ENCODE peak calls at places on chromosomes 16 and 17, in four cellular contexts. One of them, this sample, is unnamed.

GRCh38 chr17:14318906-14319205 is 18.0 kb downstream of the HS3ST3B1 start:
- DNase-seq in OCI-M1: no peak
- DNase-seq in activated CD8-positive, alpha-beta memory T cell treated with anti-CD3 and anti-CD28 coated beads for 4 hours: no peak
- DNase-seq in stimulated activated CD4-positive, alpha-beta T cell treated with anti-CD3 and anti-CD28 coated beads, Interleukin-1b, Interleukin-23, amount 100 ng/mL, for 4 hours: no peak
- DNase-seq in this sample: no peak

GRCh38 chr17:60888812-60889709 is 211.4 kb downstream of the BCAS3 start:
- DNase-seq in activated CD8-positive, alpha-beta memory T cell treated with anti-CD3 and anti-CD28 coated beads for 4 hours: no peak
- DNase-seq in stimulated activated CD4-positive, alpha-beta T cell treated with anti-CD3 and anti-CD28 coated beads, Interleukin-1b, Interleukin-23, amount 100 ng/mL, for 4 hours: no peak
- DNase-seq in OCI-M1: no peak
- DNase-seq in this sample: no peak

GRCh38 chr17:29578626-29579485 is 10.4 kb downstream of the TP53I13 start:
- DNase-seq in OCI-M1: no peak
- DNase-seq in stimulated activated CD4-positive, alpha-beta T cell treated with anti-CD3 and anti-CD28 coated beads, Interleukin-1b, Interleukin-23, amount 100 ng/mL, for 4 hours: no peak
- DNase-seq in activated CD8-positive, alpha-beta memory T cell treated with anti-CD3 and anti-CD28 coated beads for 4 hours: no peak
- DNase-seq in this sample: no peak

GRCh38 chr16:58025351-58026138 is at the start of gene MMP15:
- DNase-seq in stimulated activated CD4-positive, alpha-beta T cell treated with anti-CD3 and anti-CD28 coated beads, Interleukin-1b, Interleukin-23, amount 100 ng/mL, for 4 hours: peak
- DNase-seq in OCI-M1: peak
- DNase-seq in activated CD8-positive, alpha-beta memory T cell treated with anti-CD3 and anti-CD28 coated beads for 4 hours: peak
- DNase-seq in this sample: peak

GRCh38 chr16:29649560-29650494 is 13.2 kb upstream of the SPN start:
- DNase-seq in activated CD8-positive, alpha-beta memory T cell treated with anti-CD3 and anti-CD28 coated beads for 4 hours: no peak
- DNase-seq in stimulated activated CD4-positive, alpha-beta T cell treated with anti-CD3 and anti-CD28 coated beads, Interleukin-1b, Interleukin-23, amount 100 ng/mL, for 4 hours: no peak
- DNase-seq in OCI-M1: peak
- DNase-seq in this sample: no peak

GRCh38 chr16:65531475-65531874 is 409.6 kb upstream of the CDH11 start:
- DNase-seq in activated CD8-positive, alpha-beta memory T cell treated with anti-CD3 and anti-CD28 coated beads for 4 hours: no peak
- DNase-seq in stimulated activated CD4-positive, alpha-beta T cell treated with anti-CD3 and anti-CD28 coated beads, Interleukin-1b, Interleukin-23, amount 100 ng/mL, for 4 hours: no peak
- DNase-seq in OCI-M1: no peak
- DNase-seq in this sample: no peak

GRCh38 chr17:79789943-79790804 is 6.7 kb downstream of the CBX8 start:
- DNase-seq in activated CD8-positive, alpha-beta memory T cell treated with anti-CD3 and anti-CD28 coated beads for 4 hours: no peak
- DNase-seq in OCI-M1: peak
- DNase-seq in stimulated activated CD4-positive, alpha-beta T cell treated with anti-CD3 and anti-CD28 coated beads, Interleukin-1b, Interleukin-23, amount 100 ng/mL, for 4 hours: no peak
- DNase-seq in this sample: no peak

GRCh38 chr17:34542700-34543336 is 36.6 kb upstream of the TMEM132E start:
- DNase-seq in OCI-M1: peak
- DNase-seq in activated CD8-positive, alpha-beta memory T cell treated with anti-CD3 and anti-CD28 coated beads for 4 hours: peak
- DNase-seq in stimulated activated CD4-positive, alpha-beta T cell treated with anti-CD3 and anti-CD28 coated beads, Interleukin-1b, Interleukin-23, amount 100 ng/mL, for 4 hours: peak
- DNase-seq in this sample: peak

GRCh38 chr17:57889892-57890856 is 40.3 kb upstream of the MRPS23 start:
- DNase-seq in activated CD8-positive, alpha-beta memory T cell treated with anti-CD3 and anti-CD28 coated beads for 4 hours: no peak
- DNase-seq in OCI-M1: no peak
- DNase-seq in stimulated activated CD4-positive, alpha-beta T cell treated with anti-CD3 and anti-CD28 coated beads, Interleukin-1b, Interleukin-23, amount 100 ng/mL, for 4 hours: no peak
- DNase-seq in this sample: no peak

GRCh38 chr17:76467366-76467765 is at the start of gene AANAT:
- DNase-seq in OCI-M1: no peak
- DNase-seq in activated CD8-positive, alpha-beta memory T cell treated with anti-CD3 and anti-CD28 coated beads for 4 hours: no peak
- DNase-seq in stimulated activated CD4-positive, alpha-beta T cell treated with anti-CD3 and anti-CD28 coated beads, Interleukin-1b, Interleukin-23, amount 100 ng/mL, for 4 hours: no peak
- DNase-seq in this sample: no peak

GRCh38 chr17:81489012-81489968 is 23.3 kb downstream of the ACTG1 start:
- DNase-seq in activated CD8-positive, alpha-beta memory T cell treated with anti-CD3 and anti-CD28 coated beads for 4 hours: no peak
- DNase-seq in stimulated activated CD4-positive, alpha-beta T cell treated with anti-CD3 and anti-CD28 coated beads, Interleukin-1b, Interleukin-23, amount 100 ng/mL, for 4 hours: no peak
- DNase-seq in OCI-M1: no peak
- DNase-seq in this sample: no peak

GRCh38 chr16:85902366-85903155 is 3.6 kb downstream of the IRF8 start:
- DNase-seq in OCI-M1: no peak
- DNase-seq in stimulated activated CD4-positive, alpha-beta T cell treated with anti-CD3 and anti-CD28 coated beads, Interleukin-1b, Interleukin-23, amount 100 ng/mL, for 4 hours: peak
- DNase-seq in activated CD8-positive, alpha-beta memory T cell treated with anti-CD3 and anti-CD28 coated beads for 4 hours: peak
- DNase-seq in this sample: peak

GRCh38 chr17:80894439-80894721 is 97.3 kb upstream of the CHMP6 start:
- DNase-seq in OCI-M1: no peak
- DNase-seq in activated CD8-positive, alpha-beta memory T cell treated with anti-CD3 and anti-CD28 coated beads for 4 hours: no peak
- DNase-seq in stimulated activated CD4-positive, alpha-beta T cell treated with anti-CD3 and anti-CD28 coated beads, Interleukin-1b, Interleukin-23, amount 100 ng/mL, for 4 hours: no peak
- DNase-seq in this sample: no peak

GRCh38 chr17:57668332-57668731 is 76.8 kb downstream of the CCDC182 start:
- DNase-seq in stimulated activated CD4-positive, alpha-beta T cell treated with anti-CD3 and anti-CD28 coated beads, Interleukin-1b, Interleukin-23, amount 100 ng/mL, for 4 hours: no peak
- DNase-seq in OCI-M1: no peak
- DNase-seq in activated CD8-positive, alpha-beta memory T cell treated with anti-CD3 and anti-CD28 coated beads for 4 hours: no peak
- DNase-seq in this sample: no peak

GRCh38 chr16:30459456-30459855 is 13.1 kb upstream of the ITGAL start:
- DNase-seq in activated CD8-positive, alpha-beta memory T cell treated with anti-CD3 and anti-CD28 coated beads for 4 hours: no peak
- DNase-seq in OCI-M1: no peak
- DNase-seq in stimulated activated CD4-positive, alpha-beta T cell treated with anti-CD3 and anti-CD28 coated beads, Interleukin-1b, Interleukin-23, amount 100 ng/mL, for 4 hours: no peak
- DNase-seq in this sample: no peak

GRCh38 chr16:79253100-79253631 is 347.4 kb downstream of the MAF start:
- DNase-seq in stimulated activated CD4-positive, alpha-beta T cell treated with anti-CD3 and anti-CD28 coated beads, Interleukin-1b, Interleukin-23, amount 100 ng/mL, for 4 hours: no peak
- DNase-seq in OCI-M1: no peak
- DNase-seq in activated CD8-positive, alpha-beta memory T cell treated with anti-CD3 and anti-CD28 coated beads for 4 hours: no peak
- DNase-seq in this sample: no peak

GRCh38 chr16:77946834-77947233 is 75.5 kb upstream of the CLEC3A start:
- DNase-seq in activated CD8-positive, alpha-beta memory T cell treated with anti-CD3 and anti-CD28 coated beads for 4 hours: no peak
- DNase-seq in OCI-M1: no peak
- DNase-seq in stimulated activated CD4-positive, alpha-beta T cell treated with anti-CD3 and anti-CD28 coated beads, Interleukin-1b, Interleukin-23, amount 100 ng/mL, for 4 hours: no peak
- DNase-seq in this sample: no peak

GRCh38 chr16:2470234-2470601 is 879 bp upstream of the NTN3 start:
- DNase-seq in OCI-M1: no peak
- DNase-seq in activated CD8-positive, alpha-beta memory T cell treated with anti-CD3 and anti-CD28 coated beads for 4 hours: no peak
- DNase-seq in stimulated activated CD4-positive, alpha-beta T cell treated with anti-CD3 and anti-CD28 coated beads, Interleukin-1b, Interleukin-23, amount 100 ng/mL, for 4 hours: no peak
- DNase-seq in this sample: no peak

GRCh38 chr16:80954985-80955384 is 51.7 kb downstream of the CMC2 start:
- DNase-seq in activated CD8-positive, alpha-beta memory T cell treated with anti-CD3 and anti-CD28 coated beads for 4 hours: no peak
- DNase-seq in OCI-M1: no peak
- DNase-seq in stimulated activated CD4-positive, alpha-beta T cell treated with anti-CD3 and anti-CD28 coated beads, Interleukin-1b, Interleukin-23, amount 100 ng/mL, for 4 hours: no peak
- DNase-seq in this sample: no peak

GRCh38 chr17:47778184-47778635 is 43.4 kb downstream of the OSBPL7 start:
- DNase-seq in activated CD8-positive, alpha-beta memory T cell treated with anti-CD3 and anti-CD28 coated beads for 4 hours: no peak
- DNase-seq in OCI-M1: no peak
- DNase-seq in stimulated activated CD4-positive, alpha-beta T cell treated with anti-CD3 and anti-CD28 coated beads, Interleukin-1b, Interleukin-23, amount 100 ng/mL, for 4 hours: no peak
- DNase-seq in this sample: no peak

GRCh38 chr17:9173386-9173983 is 152.2 kb downstream of the NTN1 start:
- DNase-seq in stimulated activated CD4-positive, alpha-beta T cell treated with anti-CD3 and anti-CD28 coated beads, Interleukin-1b, Interleukin-23, amount 100 ng/mL, for 4 hours: no peak
- DNase-seq in activated CD8-positive, alpha-beta memory T cell treated with anti-CD3 and anti-CD28 coated beads for 4 hours: no peak
- DNase-seq in OCI-M1: no peak
- DNase-seq in this sample: no peak

GRCh38 chr17:45115015-45115625 is 17.2 kb downstream of the PLCD3 start:
- DNase-seq in OCI-M1: no peak
- DNase-seq in activated CD8-positive, alpha-beta memory T cell treated with anti-CD3 and anti-CD28 coated beads for 4 hours: no peak
- DNase-seq in stimulated activated CD4-positive, alpha-beta T cell treated with anti-CD3 and anti-CD28 coated beads, Interleukin-1b, Interleukin-23, amount 100 ng/mL, for 4 hours: no peak
- DNase-seq in this sample: no peak

GRCh38 chr17:49930880-49931279 is 38.1 kb upstream of the DLX4 start:
- DNase-seq in OCI-M1: no peak
- DNase-seq in stimulated activated CD4-positive, alpha-beta T cell treated with anti-CD3 and anti-CD28 coated beads, Interleukin-1b, Interleukin-23, amount 100 ng/mL, for 4 hours: no peak
- DNase-seq in activated CD8-positive, alpha-beta memory T cell treated with anti-CD3 and anti-CD28 coated beads for 4 hours: no peak
- DNase-seq in this sample: no peak

GRCh38 chr17:2396568-2397246 is 4.2 kb downstream of the MNT start:
- DNase-seq in OCI-M1: peak
- DNase-seq in activated CD8-positive, alpha-beta memory T cell treated with anti-CD3 and anti-CD28 coated beads for 4 hours: no peak
- DNase-seq in stimulated activated CD4-positive, alpha-beta T cell treated with anti-CD3 and anti-CD28 coated beads, Interleukin-1b, Interleukin-23, amount 100 ng/mL, for 4 hours: no peak
- DNase-seq in this sample: peak

GRCh38 chr17:43659823-43660222 is 1.9 kb downstream of the MEOX1 start:
- DNase-seq in OCI-M1: no peak
- DNase-seq in activated CD8-positive, alpha-beta memory T cell treated with anti-CD3 and anti-CD28 coated beads for 4 hours: no peak
- DNase-seq in stimulated activated CD4-positive, alpha-beta T cell treated with anti-CD3 and anti-CD28 coated beads, Interleukin-1b, Interleukin-23, amount 100 ng/mL, for 4 hours: no peak
- DNase-seq in this sample: no peak

GRCh38 chr16:85894266-85894665 is 4.7 kb upstream of the IRF8 start:
- DNase-seq in OCI-M1: no peak
- DNase-seq in stimulated activated CD4-positive, alpha-beta T cell treated with anti-CD3 and anti-CD28 coated beads, Interleukin-1b, Interleukin-23, amount 100 ng/mL, for 4 hours: no peak
- DNase-seq in activated CD8-positive, alpha-beta memory T cell treated with anti-CD3 and anti-CD28 coated beads for 4 hours: no peak
- DNase-seq in this sample: no peak

GRCh38 chr17:13735861-13736260 is 134.1 kb upstream of the HS3ST3A1 start:
- DNase-seq in activated CD8-positive, alpha-beta memory T cell treated with anti-CD3 and anti-CD28 coated beads for 4 hours: no peak
- DNase-seq in OCI-M1: no peak
- DNase-seq in stimulated activated CD4-positive, alpha-beta T cell treated with anti-CD3 and anti-CD28 coated beads, Interleukin-1b, Interleukin-23, amount 100 ng/mL, for 4 hours: no peak
- DNase-seq in this sample: no peak

GRCh38 chr17:9228408-9229159 is 207.3 kb downstream of the NTN1 start:
- DNase-seq in activated CD8-positive, alpha-beta memory T cell treated with anti-CD3 and anti-CD28 coated beads for 4 hours: no peak
- DNase-seq in OCI-M1: peak
- DNase-seq in stimulated activated CD4-positive, alpha-beta T cell treated with anti-CD3 and anti-CD28 coated beads, Interleukin-1b, Interleukin-23, amount 100 ng/mL, for 4 hours: no peak
- DNase-seq in this sample: no peak

GRCh38 chr17:42034059-42034458 is 14.2 kb downstream of the NKIRAS2 start:
- DNase-seq in OCI-M1: no peak
- DNase-seq in activated CD8-positive, alpha-beta memory T cell treated with anti-CD3 and anti-CD28 coated beads for 4 hours: no peak
- DNase-seq in stimulated activated CD4-positive, alpha-beta T cell treated with anti-CD3 and anti-CD28 coated beads, Interleukin-1b, Interleukin-23, amount 100 ng/mL, for 4 hours: no peak
- DNase-seq in this sample: no peak